ENCODE peak calls at places on chromosomes 1 and 21, in eight cellular contexts. C is esophagus muscularis mucosa, R is transverse colon, L is GM23338, M is sigmoid colon, W is Panc1, B is stomach, V is vagina. N is an unnamed sample.

GRCh38 chr1:198873696-198874230 is 234.9 kb downstream of the PTPRC start:
- DNase-seq in C (no peak), R (no peak), L (no peak), M (no peak), W (no peak), B (no peak), V (no peak), N (no peak)

GRCh38 chr1:16246961-16247360 is 10.0 kb upstream of the CPLANE2 start:
- DNase-seq in C (no peak), R (no peak), L (no peak), M (no peak), W (no peak), B (no peak), V (no peak), N (no peak)

GRCh38 chr1:62040450-62040849 is 154.2 kb upstream of the L1TD1 start:
- DNase-seq in C (no peak), R (no peak), L (peak), M (no peak), W (no peak), B (no peak), V (no peak), N (no peak)

GRCh38 chr1:178530520-178530919 is 17.6 kb downstream of the TEX35 start:
- DNase-seq in C (no peak), R (no peak), L (no peak), M (peak), W (no peak), B (no peak), V (no peak), N (peak)

GRCh38 chr21:23664193-23664694 is 1943.0 kb downstream of the MRPL39 start:
- DNase-seq in C (no peak), R (no peak), L (peak), M (no peak), W (no peak), B (no peak), V (no peak), N (no peak)

GRCh38 chr1:32390904-32391480 is 3.2 kb downstream of the BSDC1 start:
- DNase-seq in C (no peak), R (no peak), L (no peak), M (no peak), W (no peak), B (no peak), V (no peak), N (no peak)

GRCh38 chr1:54227091-54227602 is 27.2 kb downstream of the MRPL37 start:
- DNase-seq in C (no peak), R (no peak), L (no peak), M (no peak), W (no peak), B (no peak), V (no peak), N (peak)

GRCh38 chr1:27068922-27069321 is 56.3 kb upstream of the TENT5B start:
- DNase-seq in C (no peak), R (no peak), L (no peak), M (no peak), W (no peak), B (no peak), V (no peak), N (no peak)

GRCh38 chr1:201946224-201946908 is at the start of gene LMOD1:
- DNase-seq in C (peak), R (peak), L (peak), M (peak), W (no peak), B (peak), V (no peak), N (peak)

GRCh38 chr1:48946070-48946469 is 169.4 kb upstream of the BEND5 start:
- DNase-seq in C (no peak), R (no peak), L (no peak), M (no peak), W (no peak), B (no peak), V (no peak), N (no peak)

GRCh38 chr1:23865543-23865930 is 2.6 kb downstream of the FUCA1 start:
- DNase-seq in C (no peak), R (peak), L (no peak), M (no peak), W (no peak), B (peak), V (no peak), N (no peak)

GRCh38 chr21:42456457-42456856 is 39.6 kb downstream of the RSPH1 start:
- DNase-seq in C (no peak), R (peak), L (no peak), M (no peak), W (no peak), B (no peak), V (no peak), N (peak)

GRCh38 chr1:194045416-194045815 is 859.0 kb upstream of the B3GALT2 start:
- DNase-seq in C (no peak), R (no peak), L (no peak), M (no peak), W (no peak), B (no peak), V (no peak), N (no peak)

GRCh38 chr1:54777431-54777830 is 13.1 kb upstream of the PARS2 start:
- DNase-seq in C (no peak), R (no peak), L (no peak), M (no peak), W (no peak), B (no peak), V (no peak), N (no peak)

GRCh38 chr1:240407407-240407806 is 204.5 kb downstream of the GREM2 start:
- DNase-seq in C (no peak), R (no peak), L (no peak), M (no peak), W (no peak), B (no peak), V (no peak), N (no peak)

GRCh38 chr21:45027241-45028196 is 46.9 kb upstream of the ADARB1 start:
- DNase-seq in C (no peak), R (no peak), L (no peak), M (no peak), W (no peak), B (no peak), V (no peak), N (peak)

GRCh38 chr1:79657916-79658662 is 651.6 kb upstream of the ADGRL4 start:
- DNase-seq in C (no peak), R (no peak), L (peak), M (no peak), W (no peak), B (no peak), V (no peak), N (no peak)

GRCh38 chr21:38815060-38815405 is 9.3 kb downstream of the ETS2 start:
- DNase-seq in C (no peak), R (no peak), L (no peak), M (no peak), W (no peak), B (no peak), V (no peak), N (no peak)

GRCh38 chr1:22611530-22611947 is 24.9 kb upstream of the C1QA start:
- DNase-seq in C (no peak), R (no peak), L (peak), M (no peak), W (no peak), B (no peak), V (no peak), N (no peak)

GRCh38 chr1:167233373-167233772 is 12.7 kb downstream of the POU2F1 start:
- DNase-seq in C (no peak), R (no peak), L (no peak), M (no peak), W (no peak), B (no peak), V (no peak), N (no peak)

GRCh38 chr1:99527078-99527477 is 118.8 kb upstream of the PALMD start:
- DNase-seq in C (no peak), R (no peak), L (peak), M (no peak), W (no peak), B (no peak), V (no peak), N (no peak)

GRCh38 chr1:91526496-91526895 is 25.8 kb downstream of the CDC7 start:
- DNase-seq in C (no peak), R (no peak), L (no peak), M (no peak), W (no peak), B (no peak), V (no peak), N (no peak)

GRCh38 chr1:232477728-232478127 is 152.2 kb downstream of the SIPA1L2 start:
- DNase-seq in C (no peak), R (no peak), L (no peak), M (no peak), W (peak), B (no peak), V (no peak), N (no peak)

GRCh38 chr1:188670837-188671236 is 1806.8 kb downstream of the BRINP3 start:
- DNase-seq in C (no peak), R (no peak), L (no peak), M (no peak), W (no peak), B (no peak), V (no peak), N (no peak)

GRCh38 chr1:156384658-156385057 is 15.6 kb downstream of the RHBG start:
- DNase-seq in C (no peak), R (no peak), L (no peak), M (no peak), W (no peak), B (no peak), V (no peak), N (peak)

GRCh38 chr1:59680044-59680443 is 134.7 kb upstream of the HOOK1 start:
- DNase-seq in C (no peak), R (no peak), L (no peak), M (no peak), W (no peak), B (no peak), V (no peak), N (no peak)

GRCh38 chr1:43451701-43452532 is 1.8 kb downstream of the HYI start:
- DNase-seq in C (no peak), R (no peak), L (no peak), M (peak), W (no peak), B (no peak), V (peak), N (no peak)
- TF ChIP-seq POLR2AphosphoS5 in C (no peak), R (no peak), L (no peak), M (no peak), W (no peak), B (no peak), V (no peak), N (peak)

DNA sequence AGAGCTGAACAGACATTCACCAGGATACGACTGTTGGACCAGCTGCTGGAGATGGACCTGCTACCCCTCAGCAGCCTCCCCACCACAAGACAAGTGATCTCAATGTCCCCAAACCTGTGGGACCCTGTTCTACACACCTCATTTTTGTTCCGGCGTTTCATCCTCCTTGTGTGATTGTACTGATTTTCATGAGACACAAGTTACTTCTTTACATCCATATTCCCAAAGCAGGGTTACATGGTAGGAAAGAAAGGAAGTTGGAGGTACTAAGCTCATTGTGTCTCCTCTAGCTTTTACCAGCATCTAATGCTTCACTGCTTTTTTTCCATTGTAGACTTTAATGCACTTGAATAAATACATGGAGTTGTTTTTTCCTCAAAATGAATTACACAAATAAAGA is 8.7 kb downstream of the ADAMTS1 start:
- DNase-seq in C (no peak), R (no peak), L (no peak), M (no peak), W (no peak), B (no peak), V (no peak), N (no peak)
- H3K27ac ChIP-seq in C (peak), R (no peak), L (no peak), M (no peak), W (no peak), B (no peak), V (no peak), N (no peak)

GRCh38 chr1:203475012-203475981 is at the start of gene PRELP:
- DNase-seq in C (no peak), R (peak), L (peak), M (peak), W (no peak), B (peak), V (no peak), N (peak)
- TF ChIP-seq POLR2AphosphoS5 in C (peak), R (peak), L (no peak), M (peak), W (no peak), B (peak), V (no peak), N (peak)

DNA sequence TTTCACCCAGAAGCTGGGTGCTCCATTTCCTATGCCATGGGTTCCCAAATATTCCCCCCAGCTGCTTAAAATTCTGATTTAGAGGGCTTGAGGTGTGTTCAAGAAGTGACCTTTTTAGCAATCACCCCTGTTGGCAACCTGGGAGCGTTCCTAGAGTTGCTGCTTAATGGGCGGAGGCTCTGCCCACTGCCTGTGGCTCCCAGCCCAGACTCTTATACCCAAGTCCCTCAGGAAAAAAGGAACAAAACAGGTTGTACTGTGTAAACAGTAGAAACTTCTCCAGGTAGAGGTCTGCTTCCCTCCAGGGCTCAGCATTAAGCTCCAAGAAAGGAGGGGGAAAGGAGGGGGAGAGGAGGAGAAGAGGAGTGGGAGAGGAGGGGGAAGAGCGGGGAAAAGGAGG is 14.6 kb upstream of the TENT5C start:
- DNase-seq in C (no peak), R (peak), L (no peak), M (no peak), W (no peak), B (peak), V (no peak), N (no peak)
- H3K27ac ChIP-seq in C (no peak), R (peak), L (no peak), M (no peak), W (no peak), B (peak), V (no peak), N (no peak)

DNA sequence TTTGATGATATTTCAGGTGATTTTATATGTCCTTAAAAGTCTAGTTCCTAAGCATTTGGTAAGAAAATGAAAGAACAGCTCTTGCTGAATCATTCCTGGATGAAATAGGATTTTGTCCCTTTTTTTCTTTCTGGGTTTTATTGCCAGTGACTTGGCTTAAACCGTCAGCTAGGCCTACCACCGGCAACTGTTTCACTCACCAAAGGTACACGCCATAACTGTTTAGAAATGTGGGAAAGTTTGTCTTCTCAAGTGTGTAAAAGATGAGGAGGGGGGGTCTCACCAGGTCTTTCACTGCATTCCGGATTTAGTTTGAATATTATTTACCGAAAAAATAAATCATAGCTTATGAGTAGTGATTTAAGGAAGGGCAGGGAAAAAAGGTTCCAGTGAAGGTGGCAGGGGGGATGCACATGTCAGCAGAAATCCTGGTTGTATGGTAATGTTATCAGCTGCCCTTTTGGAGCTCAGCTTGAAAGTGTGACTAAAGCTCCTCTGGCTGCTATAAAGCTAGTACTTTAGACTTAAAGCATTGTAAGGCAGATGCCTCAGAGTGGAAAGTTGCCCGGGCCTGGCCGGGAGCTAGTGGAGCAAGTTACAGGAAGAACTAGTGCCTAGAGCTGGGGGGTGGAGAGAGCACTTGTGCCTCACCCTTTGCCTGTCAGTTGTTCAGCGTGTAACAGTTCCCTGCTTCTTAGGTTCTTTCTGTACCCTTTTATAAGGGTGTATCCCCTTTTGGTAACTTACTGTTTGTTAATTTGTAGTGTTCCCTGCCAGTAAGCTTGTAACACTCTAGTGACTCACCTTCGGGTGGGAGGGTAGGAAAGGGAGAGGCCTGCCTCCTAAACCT is 3.1 kb downstream of the ATP1A1 start:
- DNase-seq in C (peak), R (peak), L (peak), M (peak), W (peak), B (peak), V (no peak), N (peak)
- TF ChIP-seq POLR2AphosphoS5 in C (peak), R (peak), L (no peak), M (peak), W (no peak), B (peak), V (peak), N (no peak)

GRCh38 chr1:151980287-151981177 is 13.1 kb downstream of the S100A10 start:
- DNase-seq in C (no peak), R (peak), L (no peak), M (no peak), W (no peak), B (no peak), V (no peak), N (no peak)
- H3K27ac ChIP-seq in C (peak), R (peak), L (no peak), M (peak), W (peak), B (no peak), V (peak), N (no peak)

GRCh38 chr1:181097242-181097641 is 8.7 kb downstream of the IER5 start:
- DNase-seq in C (no peak), R (no peak), L (peak), M (no peak), W (no peak), B (no peak), V (no peak), N (no peak)

GRCh38 chr1:181101581-181102226 is 13.2 kb downstream of the IER5 start:
- DNase-seq in C (no peak), R (no peak), L (peak), M (no peak), W (no peak), B (no peak), V (no peak), N (no peak)

GRCh38 chr1:181100015-181100905 is 11.8 kb downstream of the IER5 start:
- DNase-seq in C (no peak), R (no peak), L (peak), M (no peak), W (no peak), B (no peak), V (no peak), N (no peak)

GRCh38 chr1:181100924-181101323 is 12.4 kb downstream of the IER5 start:
- DNase-seq in C (no peak), R (no peak), L (no peak), M (no peak), W (no peak), B (no peak), V (no peak), N (no peak)

DNA sequence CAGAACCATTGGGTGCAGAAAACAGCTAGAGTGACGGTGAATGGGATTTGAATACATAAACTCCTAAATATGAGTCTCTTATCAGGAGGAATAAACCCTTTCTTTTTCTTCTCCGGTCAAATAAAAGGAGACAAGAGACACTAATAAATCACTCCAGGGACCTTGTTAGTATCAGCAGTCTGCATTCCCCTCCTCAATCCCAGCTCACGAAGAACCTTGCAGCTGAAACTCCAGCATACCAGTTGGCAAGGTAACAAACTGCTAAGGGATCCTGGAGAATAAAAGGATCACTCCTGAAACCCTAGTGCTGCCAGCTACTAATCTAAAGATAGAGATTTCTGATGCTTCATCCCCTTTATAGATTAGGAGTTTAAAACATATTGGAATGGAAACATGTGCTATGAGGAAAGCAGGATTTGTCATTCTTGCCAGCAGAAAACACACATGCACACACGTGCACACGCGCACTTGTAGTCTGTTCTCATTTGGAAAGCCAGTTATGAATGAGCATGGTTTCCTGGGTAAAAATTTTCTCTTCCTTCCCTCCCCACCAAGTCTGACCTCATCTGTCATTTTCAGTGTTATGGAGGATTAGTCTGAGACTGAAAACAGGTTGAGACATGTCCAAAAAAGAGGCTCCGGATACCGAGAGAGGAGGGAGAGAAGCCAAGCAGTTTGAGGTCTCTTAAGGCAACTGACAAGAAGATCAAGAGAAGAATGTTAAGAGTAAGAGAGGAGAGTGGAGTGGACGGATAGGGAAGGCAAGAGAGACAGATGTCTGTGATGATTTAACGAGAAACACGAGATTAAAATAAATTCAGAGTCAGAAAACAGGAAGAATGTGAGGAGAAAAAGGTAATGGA is 10.9 kb downstream of the IER5 start:
- DNase-seq in C (no peak), R (no peak), L (peak), M (no peak), W (no peak), B (no peak), V (no peak), N (no peak)
- TF ChIP-seq POLR2AphosphoS5 in C (no peak), R (no peak), L (no peak), M (no peak), W (no peak), B (no peak), V (no peak), N (no peak)

GRCh38 chr1:29280780-29281131 is 44.4 kb downstream of the PTPRU start:
- DNase-seq in C (no peak), R (no peak), L (no peak), M (no peak), W (no peak), B (no peak), V (no peak), N (no peak)
- H3K27ac ChIP-seq in C (no peak), R (no peak), L (no peak), M (no peak), W (no peak), B (no peak), V (no peak), N (no peak)

DNA sequence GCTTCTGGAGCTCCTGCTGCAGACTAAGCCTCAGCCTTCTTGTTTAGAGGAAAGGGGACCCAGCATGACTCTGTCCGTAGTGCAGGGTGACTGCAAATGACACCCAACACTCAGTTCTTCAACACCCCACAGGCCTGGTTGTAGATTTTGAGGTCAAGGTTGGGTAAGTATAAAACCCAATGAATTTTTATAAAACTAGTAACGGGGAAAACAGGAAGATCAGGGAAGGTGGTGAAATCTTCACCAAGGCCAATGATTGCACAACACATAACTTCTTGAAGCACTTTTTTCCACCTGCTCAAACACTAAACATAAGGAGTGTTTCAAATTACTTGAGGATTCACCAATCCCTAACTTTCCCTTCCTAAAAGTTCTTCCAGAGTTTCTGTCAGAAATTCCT is 89.4 kb upstream of the JAK1 start:
- DNase-seq in C (no peak), R (no peak), L (no peak), M (no peak), W (no peak), B (no peak), V (no peak), N (no peak)
- TF ChIP-seq POLR2AphosphoS5 in C (no peak), R (no peak), L (no peak), M (no peak), W (no peak), B (no peak), V (no peak), N (peak)